ENCODE peak calls at places on chromosomes 5 and 9, in five cellular contexts. R is PC-3, Z is neural progenitor cell, P is GM23248, Q is GM23338. U is an unnamed sample. For H3F3A, the result is how much of the 10 kb centered on the place peaks cover.

GRCh38 chr5:113005454-113005853 is 28.9 kb downstream of the DCP2 start:
- DNase-seq in Z (no peak), Q (no peak), P (peak), R (peak), U (no peak)

GRCh38 chr5:55908804-55909203 is 57.6 kb downstream of the IL31RA start:
- DNase-seq in P (peak), Q (no peak), Z (no peak), R (no peak), U (no peak)

GRCh38 chr9:126784401-126784800 is 20.4 kb upstream of the ZBTB43 start:
- DNase-seq in Z (no peak), Q (no peak), P (no peak), R (no peak), U (no peak)

GRCh38 chr9:136014147-136014927 is 53.2 kb upstream of the UBAC1 start:
- DNase-seq in Z (no peak), P (no peak), R (no peak), Q (no peak), U (no peak)

GRCh38 chr5:109656829-109657228 is 32.9 kb upstream of the MAN2A1 start:
- DNase-seq in Z (no peak), P (peak), Q (no peak), R (peak), U (peak)

GRCh38 chr9:37650873-37651768 is at the start of gene FRMPD1:
- DNase-seq in Z (peak), P (peak), Q (peak), R (peak), U (peak)

GRCh38 chr9:96166981-96167380 is 135.0 kb downstream of the HSD17B3 start:
- DNase-seq in P (no peak), R (no peak), Z (no peak), Q (no peak), U (no peak)

GRCh38 chr5:181151146-181151545 is 3.8 kb downstream of the OR2V2 start:
- DNase-seq in Z (peak), R (peak), Q (peak), P (peak), U (no peak)

GRCh38 chr5:73985145-73985544 is 359.1 kb downstream of the ARHGEF28 start:
- DNase-seq in R (peak), Q (peak), P (peak), Z (peak), U (no peak)

GRCh38 chr9:94135222-94135621 is 51.0 kb downstream of the PTPDC1 start:
- DNase-seq in Q (no peak), P (peak), Z (no peak), R (no peak), U (no peak)

GRCh38 chr5:120465281-120465961 is 1.3 kb downstream of the PRR16 start:
- DNase-seq in R (peak), P (peak), Q (peak), Z (peak), U (no peak)

GRCh38 chr5:120466337-120467006 is 2.4 kb downstream of the PRR16 start:
- DNase-seq in R (no peak), Z (no peak), P (peak), Q (no peak), U (no peak)

GRCh38 chr5:120463026-120463770 is 902 bp upstream of the PRR16 start:
- DNase-seq in Q (no peak), R (no peak), P (no peak), Z (peak), U (no peak)

GRCh38 chr5:120463991-120464626 is at the start of gene PRR16:
- DNase-seq in R (peak), Q (peak), P (peak), Z (peak), U (peak)

DNA sequence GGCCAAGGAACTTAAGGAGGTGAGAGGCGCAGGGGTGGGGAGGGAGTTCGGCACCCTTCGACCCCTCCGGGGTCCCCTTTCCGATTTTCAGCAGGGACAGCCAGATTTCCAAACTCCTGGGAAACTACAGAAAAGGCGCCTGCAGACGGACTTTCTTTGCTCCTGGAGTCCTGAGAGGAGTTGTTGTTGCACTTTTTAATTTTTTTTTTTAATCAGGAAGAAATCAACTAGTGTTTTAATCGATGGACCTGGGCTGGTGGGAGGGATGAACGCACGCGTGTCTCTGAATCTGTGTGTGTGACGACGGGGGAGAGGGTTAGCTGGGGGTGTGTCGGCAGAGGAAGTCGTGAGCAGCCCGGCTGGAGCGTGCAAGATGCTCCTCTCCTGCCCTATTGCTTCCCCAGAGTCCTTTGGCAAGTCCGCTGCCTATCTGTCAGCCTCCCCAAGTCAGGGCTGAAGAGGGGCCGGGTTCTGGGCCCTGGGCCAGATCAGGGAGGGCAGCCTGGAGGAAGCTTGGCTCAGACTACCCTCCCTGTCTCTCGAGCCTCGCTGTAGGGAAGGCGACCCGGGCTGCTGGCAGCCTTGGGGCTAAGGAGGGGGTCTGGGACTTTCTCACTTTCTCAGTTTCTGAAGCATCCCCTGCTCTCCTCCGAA is 654 bp downstream of the PRR16 start:
- DNase-seq in Q (peak), Z (peak), P (peak), R (peak), U (no peak)
- TF ChIP-seq EZH2 in Q (peak), Z (no peak), P (no peak), R (no peak), U (no peak)

DNA sequence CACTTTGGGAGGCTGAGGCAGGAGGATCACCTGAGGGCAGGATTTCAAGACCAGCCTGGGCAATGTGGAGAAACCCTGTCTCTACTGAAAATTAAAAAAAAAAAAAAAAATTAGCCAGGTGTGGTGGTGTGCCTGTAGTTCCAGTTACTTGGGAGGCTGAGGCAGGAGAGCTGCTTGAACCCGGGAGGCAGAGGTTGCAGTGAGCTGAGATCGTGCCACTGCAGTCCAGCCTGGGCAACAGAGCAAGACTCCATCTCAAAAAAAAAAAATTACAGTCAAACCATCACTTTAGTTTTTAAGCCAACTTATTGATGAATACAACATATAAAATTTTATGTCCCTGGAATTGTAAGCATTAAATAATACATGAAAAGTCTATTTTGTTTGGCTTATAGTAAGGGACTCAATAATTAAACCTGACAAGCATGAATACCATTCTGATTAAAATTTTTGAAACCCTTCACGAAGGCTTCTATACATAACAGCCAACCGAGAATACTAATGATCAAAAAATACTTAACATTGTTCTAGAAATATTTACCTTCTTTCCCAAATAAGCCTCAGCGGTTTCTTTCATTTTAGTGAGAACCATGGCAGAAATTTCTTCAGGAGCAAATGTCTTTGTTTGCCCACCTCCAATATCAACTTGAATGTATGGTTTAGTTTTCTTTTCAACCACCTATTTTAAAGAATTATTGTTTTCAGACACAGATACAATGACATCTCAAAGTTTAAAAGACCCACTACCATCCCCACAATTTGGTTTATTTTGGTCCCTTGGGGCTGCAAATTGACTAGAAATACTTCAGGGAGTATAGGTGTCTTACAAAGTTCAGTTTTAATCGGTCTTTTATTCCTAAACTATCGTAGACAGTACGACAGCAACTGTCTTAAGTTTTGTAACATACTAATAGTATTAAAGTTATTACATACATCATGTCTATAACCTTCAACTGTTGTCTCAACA is 1.2 kb downstream of the HSPA5 start:
- DNase-seq in Q (no peak), Z (no peak), P (no peak), R (no peak), U (no peak)
- H3F3A ChIP-seq in Q (under half), Z (under half), P (half or more), R (under half), U (under half)

GRCh38 chr9:133564451-133564850 is 29.9 kb downstream of the ADAMTSL2 start:
- DNase-seq in P (no peak), R (no peak), Q (no peak), Z (no peak), U (no peak)
- TF ChIP-seq EZH2 in P (no peak), R (no peak), Q (no peak), Z (no peak), U (no peak)

DNA sequence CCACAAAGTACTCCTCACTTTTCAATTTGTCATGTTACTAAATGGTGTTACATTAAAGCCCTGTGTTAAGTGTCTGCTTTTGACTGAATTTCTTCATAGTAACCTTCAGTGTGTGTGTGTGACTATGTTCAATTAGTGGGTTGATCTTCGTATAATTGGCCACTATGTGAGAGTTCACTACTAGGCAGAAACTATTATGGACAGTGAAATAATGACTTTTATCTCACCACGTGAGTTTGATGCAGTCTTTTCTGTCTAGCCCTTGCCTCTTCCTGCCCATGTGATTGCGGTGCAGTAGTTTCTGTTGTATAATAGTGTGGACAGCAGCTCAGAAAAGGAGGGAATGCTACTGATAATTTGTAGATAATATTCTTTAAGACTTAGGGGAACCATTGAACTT is 1.8 kb upstream of the MAML1 start:
- DNase-seq in Z (no peak), R (no peak), Q (no peak), P (no peak), U (peak)
- H3F3A ChIP-seq in Z (half or more), R (under half), Q (under half), P (half or more), U (under half)

DNA sequence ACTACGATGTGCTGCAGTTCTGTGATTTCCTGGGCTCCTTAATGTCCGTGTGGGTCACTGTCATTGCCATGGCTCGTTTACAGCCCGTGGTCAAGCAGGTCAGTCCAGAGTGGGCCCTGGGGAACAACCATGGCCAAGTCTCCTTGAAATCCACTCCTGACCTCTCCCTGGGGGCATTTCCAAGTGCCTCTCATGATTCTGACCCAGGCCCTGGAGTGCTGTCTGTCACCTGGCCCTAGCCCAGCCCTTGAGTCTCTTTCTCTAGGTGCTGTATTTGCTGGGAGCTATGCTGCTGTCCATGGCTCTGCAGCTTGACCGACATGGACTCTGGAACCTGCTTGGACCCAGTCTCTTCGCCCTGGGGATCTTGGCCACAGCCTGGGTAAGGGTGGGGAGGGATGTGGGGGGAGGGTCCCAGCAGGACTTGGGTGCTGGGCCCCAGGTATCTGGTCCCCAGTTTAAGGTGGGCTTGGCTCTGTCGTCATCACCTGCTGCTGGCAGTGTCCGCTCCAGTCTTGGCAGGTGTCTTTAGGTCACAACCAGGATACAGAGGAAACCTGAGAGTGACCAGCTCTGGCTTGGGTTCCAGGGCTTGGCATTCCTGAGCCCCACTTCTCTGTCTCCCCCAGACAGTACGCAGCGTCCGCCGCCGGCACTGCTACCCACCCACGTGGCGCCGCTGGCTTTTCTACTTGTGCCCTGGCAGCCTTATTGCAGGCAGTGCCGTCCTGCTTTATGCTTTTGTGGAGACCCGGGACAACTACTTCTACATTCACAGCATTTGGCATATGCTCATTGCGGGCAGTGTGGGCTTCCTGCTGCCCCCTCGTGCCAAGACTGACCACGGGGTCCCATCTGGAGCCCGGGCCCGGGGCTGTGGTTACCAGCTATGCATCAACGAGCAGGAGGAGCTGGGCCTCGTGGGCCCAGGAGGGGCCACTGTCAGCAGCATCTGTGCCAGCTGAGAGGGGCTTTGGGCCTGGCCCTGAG is 17.0 kb downstream of the OR13J1 start:
- DNase-seq in Q (no peak), P (no peak), R (no peak), Z (no peak), U (no peak)
- TF ChIP-seq EZH2 in Q (no peak), P (no peak), R (no peak), Z (no peak), U (no peak)

GRCh38 chr9:70061776-70062175 is 18.1 kb downstream of the MAMDC2 start:
- DNase-seq in P (peak), Z (no peak), R (no peak), Q (no peak), U (no peak)
- H3F3A ChIP-seq in P (under half), Z (under half), R (under half), Q (under half), U (under half)

GRCh38 chr9:929719-930118 is 46.7 kb upstream of the DMRT3 start:
- DNase-seq in P (no peak), Q (no peak), R (no peak), Z (no peak), U (peak)

GRCh38 chr9:933356-933755 is 43.1 kb upstream of the DMRT3 start:
- DNase-seq in Z (no peak), P (no peak), Q (no peak), R (no peak), U (no peak)

DNA sequence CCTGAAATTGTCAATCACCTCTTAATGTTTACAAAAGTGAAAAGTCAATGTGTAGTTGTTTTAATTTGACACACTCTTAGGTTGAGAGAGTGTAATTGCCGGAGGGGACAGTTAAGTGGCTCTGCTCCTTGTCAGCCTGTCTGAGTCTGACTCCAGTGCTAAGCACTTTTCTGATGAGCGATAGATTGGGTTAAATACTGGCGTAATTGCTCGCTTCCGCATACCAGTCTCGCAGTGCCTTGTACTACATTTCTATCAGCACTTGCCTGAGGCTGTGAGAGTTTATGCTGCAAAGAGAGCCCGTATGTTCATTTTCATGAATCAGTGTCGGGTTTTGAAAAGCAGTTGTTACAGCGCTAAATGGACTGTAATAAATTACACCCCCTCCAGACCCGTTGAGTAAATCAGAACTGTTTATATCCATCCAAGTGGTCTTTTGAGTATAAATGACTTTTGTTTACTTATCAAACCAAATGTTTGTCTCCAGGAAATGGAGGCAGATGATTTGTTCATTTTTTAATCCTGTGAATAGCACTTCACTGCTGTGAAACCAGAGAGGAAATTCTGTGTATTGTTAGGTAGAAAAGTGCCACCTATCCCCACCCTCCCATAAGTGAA is 41.0 kb upstream of the DMRT3 start:
- DNase-seq in Q (no peak), Z (no peak), P (peak), R (peak), U (no peak)
- TF ChIP-seq EZH2 in Q (no peak), Z (no peak), P (no peak), R (no peak), U (no peak)